ENCODE peak calls at places on chromosomes 4 and X, in five cellular contexts. One of them, this sample, is unnamed.

GRCh38 chr4:104381729-104382128 is 113.0 kb downstream of the CXXC4 start:
- DNase-seq in HepG2: no peak
- DNase-seq in GM12878: no peak
- DNase-seq in H1: no peak
- DNase-seq in K562: no peak
- DNase-seq in this sample: no peak

GRCh38 chrX:74162199-74162598 is 141.8 kb upstream of the ZCCHC13 start:
- DNase-seq in HepG2: no peak
- DNase-seq in K562: no peak
- DNase-seq in H1: no peak
- DNase-seq in GM12878: no peak
- DNase-seq in this sample: no peak

GRCh38 chrX:139058831-139059495 is 347.4 kb upstream of the FGF13 start:
- DNase-seq in HepG2: no peak
- DNase-seq in H1: no peak
- DNase-seq in GM12878: no peak
- DNase-seq in K562: no peak
- DNase-seq in this sample: no peak

GRCh38 chrX:125193921-125194320 is 125.8 kb upstream of the TEX13C start:
- DNase-seq in K562: no peak
- DNase-seq in HepG2: no peak
- DNase-seq in GM12878: no peak
- DNase-seq in H1: no peak
- DNase-seq in this sample: no peak

GRCh38 chrX:110281377-110281776 is 36.5 kb downstream of the AMMECR1 start:
- DNase-seq in HepG2: no peak
- DNase-seq in H1: no peak
- DNase-seq in GM12878: no peak
- DNase-seq in K562: no peak
- DNase-seq in this sample: no peak

GRCh38 chr4:107708225-107708624 is 11.8 kb downstream of the PAPSS1 start:
- DNase-seq in GM12878: no peak
- DNase-seq in HepG2: no peak
- DNase-seq in H1: no peak
- DNase-seq in K562: no peak
- DNase-seq in this sample: no peak

GRCh38 chr4:83320548-83320947 is 14.1 kb downstream of the HPSE start:
- DNase-seq in K562: no peak
- DNase-seq in HepG2: no peak
- DNase-seq in GM12878: no peak
- DNase-seq in H1: no peak
- DNase-seq in this sample: no peak

GRCh38 chr4:26860922-26861433 is 337 bp downstream of the STIM2 start:
- DNase-seq in GM12878: no peak
- DNase-seq in HepG2: peak; percentile 10
- DNase-seq in K562: no peak
- DNase-seq in H1: peak; percentile 73
- DNase-seq in this sample: no peak

GRCh38 chrX:26845051-26845450 is 618.1 kb downstream of the PPP4R3C start:
- DNase-seq in H1: no peak
- DNase-seq in HepG2: no peak
- DNase-seq in K562: no peak
- DNase-seq in GM12878: no peak
- DNase-seq in this sample: no peak

GRCh38 chr4:56976878-56977320 is 507 bp downstream of the NOA1 start:
- DNase-seq in K562: peak; percentile 54
- DNase-seq in H1: peak; percentile 78
- DNase-seq in GM12878: no peak
- DNase-seq in HepG2: peak; percentile 26
- DNase-seq in this sample: peak; percentile 19

GRCh38 chrX:134251241-134251640 is 14.3 kb downstream of the CCDC160 start:
- DNase-seq in H1: no peak
- DNase-seq in K562: no peak
- DNase-seq in HepG2: no peak
- DNase-seq in GM12878: no peak
- DNase-seq in this sample: no peak

GRCh38 chrX:640641-641040 is 10.1 kb downstream of the SHOX start:
- DNase-seq in K562: no peak
- DNase-seq in H1: no peak
- DNase-seq in HepG2: no peak
- DNase-seq in GM12878: no peak
- DNase-seq in this sample: no peak

GRCh38 chr4:159455675-159456235 is 352.9 kb downstream of the RAPGEF2 start:
- DNase-seq in GM12878: no peak
- DNase-seq in K562: peak; percentile 68
- DNase-seq in H1: no peak
- DNase-seq in HepG2: peak; percentile 49
- DNase-seq in this sample: peak; percentile 31

GRCh38 chrX:17656035-17656418 is 81.3 kb upstream of the SCML1 start:
- DNase-seq in H1: peak; percentile 48
- DNase-seq in GM12878: no peak
- DNase-seq in K562: no peak
- DNase-seq in HepG2: no peak
- DNase-seq in this sample: no peak

GRCh38 chr4:3451956-3452355 is 10.2 kb downstream of the HGFAC start:
- DNase-seq in K562: no peak
- DNase-seq in H1: no peak
- DNase-seq in HepG2: no peak
- DNase-seq in GM12878: no peak
- DNase-seq in this sample: no peak

GRCh38 chr4:173391691-173392090 is 7.2 kb downstream of the SCRG1 start:
- DNase-seq in K562: no peak
- DNase-seq in HepG2: no peak
- DNase-seq in GM12878: no peak
- DNase-seq in H1: no peak
- DNase-seq in this sample: no peak

GRCh38 chr4:61462451-61463326 is 262.6 kb downstream of the ADGRL3 start:
- DNase-seq in H1: no peak
- DNase-seq in HepG2: peak; percentile 84
- DNase-seq in GM12878: no peak
- DNase-seq in K562: no peak
- DNase-seq in this sample: no peak

GRCh38 chrX:33086886-33087285 is 124.5 kb downstream of the DMD start:
- DNase-seq in GM12878: no peak
- DNase-seq in HepG2: no peak
- DNase-seq in H1: no peak
- DNase-seq in K562: no peak
- DNase-seq in this sample: no peak

GRCh38 chrX:98405376-98405775 is 1521.7 kb downstream of the RPA4 start:
- DNase-seq in H1: no peak
- DNase-seq in GM12878: no peak
- DNase-seq in K562: no peak
- DNase-seq in HepG2: no peak
- DNase-seq in this sample: no peak

GRCh38 chr4:154399259-154399974 is 92.2 kb downstream of the DCHS2 start:
- DNase-seq in HepG2: peak; percentile 10
- DNase-seq in GM12878: no peak
- DNase-seq in K562: no peak
- DNase-seq in H1: no peak
- DNase-seq in this sample: no peak

GRCh38 chr4:170202721-170203120 is 113.0 kb upstream of the AADAT start:
- DNase-seq in GM12878: no peak
- DNase-seq in K562: no peak
- DNase-seq in HepG2: no peak
- DNase-seq in H1: no peak
- DNase-seq in this sample: no peak

GRCh38 chrX:65582450-65583082 is 48.0 kb upstream of the LAS1L start:
- DNase-seq in H1: no peak
- DNase-seq in K562: peak; percentile 39
- DNase-seq in GM12878: no peak
- DNase-seq in HepG2: no peak
- DNase-seq in this sample: no peak

GRCh38 chr4:68216501-68216900 is 29.0 kb downstream of the TMPRSS11B start:
- DNase-seq in HepG2: no peak
- DNase-seq in K562: no peak
- DNase-seq in GM12878: no peak
- DNase-seq in H1: no peak
- DNase-seq in this sample: no peak

GRCh38 chrX:39891781-39892180 is 206.0 kb downstream of the BCOR start:
- DNase-seq in H1: no peak
- DNase-seq in HepG2: no peak
- DNase-seq in K562: no peak
- DNase-seq in GM12878: peak; percentile 67
- DNase-seq in this sample: no peak

GRCh38 chrX:147877726-147878125 is 34.0 kb upstream of the FMR1 start:
- DNase-seq in K562: no peak
- DNase-seq in H1: no peak
- DNase-seq in GM12878: no peak
- DNase-seq in HepG2: no peak
- DNase-seq in this sample: no peak

GRCh38 chrX:139826065-139827044 is 106.5 kb downstream of the ATP11C start:
- DNase-seq in H1: no peak
- DNase-seq in K562: no peak
- DNase-seq in HepG2: no peak
- DNase-seq in GM12878: no peak
- DNase-seq in this sample: no peak

GRCh38 chr4:178681871-178682270 is 1239.6 kb upstream of the AGA start:
- DNase-seq in HepG2: no peak
- DNase-seq in K562: no peak
- DNase-seq in GM12878: no peak
- DNase-seq in H1: no peak
- DNase-seq in this sample: no peak

GRCh38 chrX:3697701-3698279 is 15.7 kb downstream of the PRKX start:
- DNase-seq in GM12878: no peak
- DNase-seq in HepG2: no peak
- DNase-seq in H1: no peak
- DNase-seq in K562: no peak
- DNase-seq in this sample: no peak

GRCh38 chr4:81152839-81153713 is 61.9 kb downstream of the PRKG2 start:
- DNase-seq in HepG2: no peak
- DNase-seq in K562: no peak
- DNase-seq in GM12878: no peak
- DNase-seq in H1: no peak
- DNase-seq in this sample: no peak

GRCh38 chrX:54785901-54786300 is 12.2 kb downstream of the ITIH6 start:
- DNase-seq in K562: no peak
- DNase-seq in H1: peak; percentile 59
- DNase-seq in GM12878: no peak
- DNase-seq in HepG2: peak; percentile 7
- DNase-seq in this sample: no peak
- TF ChIP-seq CTCF in K562: peak; percentile 26
- TF ChIP-seq CTCF in H1: peak; percentile 42
- TF ChIP-seq CTCF in GM12878: no peak
- TF ChIP-seq CTCF in HepG2: peak; percentile 46
- TF ChIP-seq CTCF in this sample: peak; percentile 43

GRCh38 chr4:1640110-1640509 is 44.0 kb downstream of the FAM53A start:
- DNase-seq in K562: no peak
- DNase-seq in HepG2: no peak
- DNase-seq in H1: no peak
- DNase-seq in GM12878: no peak
- DNase-seq in this sample: no peak

GRCh38 chr4:1644906-1645657 is 39.0 kb downstream of the FAM53A start:
- DNase-seq in K562: no peak
- DNase-seq in HepG2: no peak
- DNase-seq in GM12878: no peak
- DNase-seq in H1: no peak
- DNase-seq in this sample: no peak

GRCh38 chr4:1641671-1642070 is 42.4 kb downstream of the FAM53A start:
- DNase-seq in K562: no peak
- DNase-seq in GM12878: no peak
- DNase-seq in H1: no peak
- DNase-seq in HepG2: no peak
- DNase-seq in this sample: no peak

GRCh38 chr4:1643971-1644735 is 40.0 kb downstream of the FAM53A start:
- DNase-seq in GM12878: no peak
- DNase-seq in HepG2: no peak
- DNase-seq in H1: no peak
- DNase-seq in K562: no peak
- DNase-seq in this sample: no peak

GRCh38 chr4:1642196-1642951 is 41.7 kb downstream of the FAM53A start:
- DNase-seq in K562: no peak
- DNase-seq in HepG2: no peak
- DNase-seq in GM12878: no peak
- DNase-seq in H1: no peak
- DNase-seq in this sample: no peak
- TF ChIP-seq SRF in K562: no peak
- TF ChIP-seq SRF in HepG2: no peak
- TF ChIP-seq SRF in GM12878: no peak
- TF ChIP-seq SRF in H1: no peak
- TF ChIP-seq SRF in this sample: no peak

DNA sequence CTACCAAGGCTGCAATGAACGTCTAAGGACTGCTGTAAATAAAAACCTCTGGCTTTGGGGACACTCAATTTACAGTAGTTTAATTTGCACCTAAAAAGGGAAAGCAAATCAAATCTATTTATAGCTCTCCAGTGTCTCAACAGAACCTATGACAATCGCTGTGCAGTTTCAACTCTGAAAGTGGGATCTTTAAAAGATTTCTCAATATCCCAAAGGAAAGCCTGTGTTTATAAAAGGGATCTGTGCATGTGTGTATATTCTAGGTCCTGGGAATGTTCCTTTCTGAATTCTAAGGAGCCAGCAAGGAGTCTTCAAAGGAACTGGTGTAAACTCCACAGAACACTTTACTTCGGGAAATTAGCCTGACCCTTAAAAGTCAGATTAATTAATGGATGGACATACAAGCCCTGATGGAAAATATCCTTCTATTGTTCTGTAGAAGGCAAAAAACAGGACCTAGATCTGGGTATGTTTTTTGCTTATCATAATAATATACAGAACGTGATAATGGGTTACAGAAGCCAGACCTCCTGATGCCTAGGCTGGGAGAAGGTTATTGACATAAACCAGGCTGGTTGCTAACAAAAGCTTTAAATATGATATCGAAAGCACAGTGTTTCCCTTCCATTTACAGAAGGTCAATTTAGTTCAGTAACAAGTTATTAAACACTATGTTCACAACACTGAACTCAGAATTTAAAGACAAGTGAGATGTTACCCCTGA is 53.2 kb downstream of the AFAP1 start:
- DNase-seq in HepG2: no peak
- DNase-seq in H1: no peak
- DNase-seq in K562: no peak
- DNase-seq in GM12878: no peak
- DNase-seq in this sample: no peak
- H3K4me1 ChIP-seq in HepG2: peaks cover 24% of the 10 kb centered on the region
- H3K4me1 ChIP-seq in H1: peaks cover 2% of the 10 kb centered on the region
- H3K4me1 ChIP-seq in K562: no peaks in the 10 kb centered on the region
- H3K4me1 ChIP-seq in GM12878: no peaks in the 10 kb centered on the region
- H3K4me1 ChIP-seq in this sample: peaks cover 5% of the 10 kb centered on the region

GRCh38 chr4:70443329-70443728 is 28.7 kb upstream of the MUC7 start:
- DNase-seq in HepG2: no peak
- DNase-seq in H1: no peak
- DNase-seq in GM12878: no peak
- DNase-seq in K562: no peak
- DNase-seq in this sample: no peak

GRCh38 chr4:70437212-70437611 is 34.8 kb upstream of the MUC7 start:
- DNase-seq in K562: no peak
- DNase-seq in H1: no peak
- DNase-seq in GM12878: no peak
- DNase-seq in HepG2: peak; percentile 14
- DNase-seq in this sample: no peak

DNA sequence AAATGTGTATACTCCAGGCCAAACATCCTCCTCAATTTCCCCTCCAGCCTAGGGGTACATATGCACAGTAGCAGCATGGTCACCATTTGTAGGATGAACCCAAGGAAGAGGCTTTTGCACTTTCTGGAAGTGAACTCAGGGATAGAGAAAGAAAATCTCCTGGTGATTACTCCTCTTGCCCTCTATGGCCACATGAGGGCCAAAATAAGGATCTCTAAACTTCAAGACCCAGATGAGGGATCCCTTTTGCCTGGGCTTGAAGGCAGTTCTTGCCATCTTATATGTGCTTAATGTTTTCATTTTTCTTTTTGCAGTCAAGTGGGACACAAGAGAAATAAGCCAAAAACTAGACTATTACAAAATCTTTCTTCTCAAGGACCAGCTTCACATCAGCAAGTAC is 29.5 kb upstream of the MUC7 start:
- DNase-seq in K562: no peak
- DNase-seq in H1: no peak
- DNase-seq in HepG2: no peak
- DNase-seq in GM12878: no peak
- DNase-seq in this sample: no peak
- TF ChIP-seq CTCF in K562: no peak
- TF ChIP-seq CTCF in H1: no peak
- TF ChIP-seq CTCF in HepG2: no peak
- TF ChIP-seq CTCF in GM12878: no peak
- TF ChIP-seq CTCF in this sample: no peak